ENCODE peak calls at places on chromosomes 6 and 20, in six cellular contexts. A, H, C, Z, M and U are unnamed samples.

GRCh38 chr6:16498237-16498636 is 259.9 kb downstream of the GMPR start:
- DNase-seq in A (no peak), H (no peak), C (no peak), Z (no peak), M (no peak), U (no peak)

GRCh38 chr6:30894935-30895334 is 10.6 kb downstream of the DDR1 start:
- DNase-seq in A (no peak), H (no peak), C (no peak), Z (no peak), M (no peak), U (no peak)

GRCh38 chr6:134003542-134003951 is 48.9 kb downstream of the SLC2A12 start:
- DNase-seq in A (no peak), H (no peak), C (no peak), Z (no peak), M (no peak), U (no peak)

GRCh38 chr6:53624491-53624890 is 41.1 kb downstream of the KLHL31 start:
- DNase-seq in A (no peak), H (no peak), C (no peak), Z (no peak), M (no peak), U (no peak)

GRCh38 chr20:17505664-17506517 is 25.3 kb downstream of the BFSP1 start:
- DNase-seq in A (no peak), H (no peak), C (peak), Z (peak), M (no peak), U (no peak)

GRCh38 chr6:111764238-111765182 is 108.7 kb downstream of the FYN start:
- DNase-seq in A (no peak), H (no peak), C (no peak), Z (no peak), M (no peak), U (peak)

GRCh38 chr6:113397229-113397628 is 459.9 kb upstream of the MARCKS start:
- DNase-seq in A (no peak), H (no peak), C (no peak), Z (no peak), M (no peak), U (no peak)

GRCh38 chr20:50521221-50521642 is 11.0 kb downstream of the PTPN1 start:
- DNase-seq in A (no peak), H (no peak), C (no peak), Z (no peak), M (peak), U (no peak)

GRCh38 chr6:151043944-151044343 is 178.4 kb downstream of the MTHFD1L start:
- DNase-seq in A (no peak), H (no peak), C (no peak), Z (no peak), M (no peak), U (no peak)
- TF ChIP-seq CHD2 in A (no peak), H (no peak), C (no peak), Z (no peak), M (no peak), U (no peak)

GRCh38 chr20:56786503-56786902 is 157.4 kb downstream of the TFAP2C start:
- DNase-seq in A (no peak), H (no peak), C (no peak), Z (no peak), M (no peak), U (no peak)

GRCh38 chr20:56793916-56794315 is 164.8 kb downstream of the TFAP2C start:
- DNase-seq in A (no peak), H (no peak), C (no peak), Z (no peak), M (no peak), U (no peak)

GRCh38 chr20:56788671-56789610 is 159.8 kb downstream of the TFAP2C start:
- DNase-seq in A (no peak), H (no peak), C (no peak), Z (no peak), M (no peak), U (no peak)

GRCh38 chr20:56783826-56784225 is 154.7 kb downstream of the TFAP2C start:
- DNase-seq in A (no peak), H (no peak), C (no peak), Z (no peak), M (no peak), U (no peak)

DNA sequence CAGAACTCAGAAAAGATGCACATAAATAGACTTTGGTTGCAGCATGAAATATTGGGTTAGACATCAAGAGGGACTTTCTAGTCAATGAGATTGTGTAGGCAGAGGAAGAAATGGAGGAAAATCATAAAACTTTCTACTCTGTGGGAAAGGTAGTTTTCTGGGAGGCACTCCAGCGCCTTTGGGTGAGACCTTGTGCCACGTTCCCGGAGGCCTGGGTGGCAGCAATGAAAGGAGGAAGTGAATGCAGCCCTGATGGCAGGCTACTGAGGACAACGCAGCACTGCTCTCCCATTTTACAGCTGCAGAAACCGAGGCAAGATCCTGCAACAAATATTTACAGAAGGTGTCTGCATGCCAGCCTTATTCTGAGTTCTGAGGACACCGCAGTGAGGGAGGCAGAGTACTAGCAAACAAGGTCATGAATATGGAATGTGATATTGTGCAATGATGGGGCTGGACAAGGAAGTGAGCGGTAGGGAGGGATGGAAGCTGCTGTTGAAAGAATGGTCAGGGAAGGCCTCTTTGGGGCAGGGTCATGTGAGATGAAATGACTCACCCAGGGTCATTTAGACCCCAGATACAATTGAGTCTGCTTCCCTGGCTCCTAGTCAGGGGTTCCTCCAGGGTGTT is 159.1 kb downstream of the TFAP2C start:
- DNase-seq in A (peak), H (no peak), C (no peak), Z (peak), M (no peak), U (no peak)
- TF ChIP-seq CHD2 in A (no peak), H (no peak), C (no peak), Z (no peak), M (no peak), U (no peak)

DNA sequence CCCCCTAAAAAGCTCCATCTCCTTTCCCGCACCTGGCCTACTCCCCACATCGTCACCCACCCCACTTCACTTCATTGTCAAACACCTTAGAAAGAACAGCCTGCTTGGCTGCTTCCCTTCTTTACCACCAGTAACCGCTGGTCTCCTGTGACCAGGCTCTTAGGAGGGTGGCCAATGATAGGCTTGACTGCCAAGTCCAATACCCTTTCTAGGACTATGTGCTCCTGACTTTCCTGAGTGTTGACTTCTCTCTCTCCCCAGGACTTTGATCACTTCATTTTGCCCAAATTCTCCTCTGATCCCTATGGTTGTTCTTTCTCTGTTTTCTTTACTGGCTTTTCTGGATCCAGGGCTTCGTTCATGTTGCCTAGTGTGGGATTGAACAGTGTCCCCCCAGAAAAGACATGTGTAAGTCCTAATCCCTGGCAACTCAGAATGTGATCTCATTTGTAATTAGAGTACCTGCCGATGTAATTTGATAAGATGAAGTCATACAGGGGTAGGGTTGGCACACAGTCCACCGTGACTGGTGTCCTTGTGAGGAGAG is 254.0 kb downstream of the GMDS start:
- DNase-seq in A (no peak), H (no peak), C (no peak), Z (no peak), M (no peak), U (no peak)
- TF ChIP-seq CHD2 in A (no peak), H (no peak), C (no peak), Z (no peak), M (no peak), U (no peak)

GRCh38 chr6:150074651-150075416 is 5.9 kb upstream of the ULBP3 start:
- DNase-seq in A (no peak), H (no peak), C (no peak), Z (no peak), M (no peak), U (no peak)

GRCh38 chr6:150070236-150070860 is 1.4 kb upstream of the ULBP3 start:
- DNase-seq in A (no peak), H (no peak), C (no peak), Z (no peak), M (no peak), U (no peak)

GRCh38 chr6:150069707-150070106 is 786 bp upstream of the ULBP3 start:
- DNase-seq in A (no peak), H (no peak), C (no peak), Z (no peak), M (no peak), U (no peak)

GRCh38 chr6:150068786-150069648 is at the start of gene ULBP3:
- DNase-seq in A (peak), H (peak), C (peak), Z (peak), M (peak), U (no peak)

GRCh38 chr6:150072201-150072600 is 3.3 kb upstream of the ULBP3 start:
- DNase-seq in A (peak), H (no peak), C (peak), Z (peak), M (no peak), U (no peak)
- TF ChIP-seq CHD2 in A (no peak), H (no peak), C (no peak), Z (no peak), M (no peak), U (no peak)

DNA sequence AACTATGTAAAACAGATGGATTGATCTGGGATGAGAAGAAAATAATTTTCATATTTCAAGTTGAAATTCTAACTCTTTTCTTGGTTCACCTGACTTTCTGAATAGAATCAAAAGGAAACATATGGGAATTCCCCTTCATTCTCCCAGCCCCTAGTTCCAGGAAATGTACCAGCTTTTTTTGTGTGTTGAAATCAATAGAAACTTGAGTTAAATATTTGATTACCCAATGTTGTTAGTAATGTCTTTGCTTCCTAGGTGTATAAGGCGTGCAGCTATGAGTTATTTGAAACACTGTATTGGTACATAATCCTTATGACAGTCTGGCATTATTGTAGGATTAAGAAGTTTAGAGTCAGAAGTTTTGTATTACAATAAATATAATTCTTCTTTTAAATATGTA is 21.5 kb downstream of the VNN2 start:
- DNase-seq in A (no peak), H (no peak), C (no peak), Z (no peak), M (no peak), U (no peak)
- TF ChIP-seq CHD2 in A (no peak), H (no peak), C (no peak), Z (no peak), M (no peak), U (no peak)

GRCh38 chr6:125752773-125753172 is 3.3 kb downstream of the HEY2 start:
- DNase-seq in A (no peak), H (no peak), C (no peak), Z (no peak), M (no peak), U (no peak)

GRCh38 chr6:125750692-125751333 is 1.4 kb downstream of the HEY2 start:
- DNase-seq in A (no peak), H (no peak), C (no peak), Z (no peak), M (no peak), U (no peak)

GRCh38 chr6:125753937-125754259 is 4.5 kb downstream of the HEY2 start:
- DNase-seq in A (no peak), H (no peak), C (no peak), Z (no peak), M (no peak), U (no peak)

GRCh38 chr6:125751334-125751916 is 2.0 kb downstream of the HEY2 start:
- DNase-seq in A (no peak), H (no peak), C (no peak), Z (no peak), M (no peak), U (no peak)

GRCh38 chr6:125753218-125753936 is 3.9 kb downstream of the HEY2 start:
- DNase-seq in A (no peak), H (no peak), C (no peak), Z (peak), M (no peak), U (no peak)
- TF ChIP-seq CHD2 in A (no peak), H (no peak), C (no peak), Z (no peak), M (no peak), U (no peak)